ENCODE peak calls at places on chromosomes 5 and 9, in eight cellular contexts. R is ELR; D is substantia nigra; W is fibroblast of the conjunctiva; I is ureter; P is activated CD4-positive, alpha-beta T cell treated with anti-CD3 and anti-CD28 coated beads, Interleukin-2, amount 50 U/mL, for 4 hours; N is T-helper 1 cell; S is activated CD8-positive, alpha-beta memory T cell treated with anti-CD3 and anti-CD28 coated beads, Interleukin-2, amount 50 U/mL, for 48 hours. L is an unnamed sample.

GRCh38 chr5:58925627-58926545 is 343.0 kb downstream of the RAB3C start:
- DNase-seq in W (no peak), S (no peak), P (no peak), D (peak), N (no peak), I (no peak), R (no peak), L (no peak)

GRCh38 chr9:21239917-21240316 is at the start of gene IFNA14:
- DNase-seq in R (no peak), S (no peak), P (no peak), W (no peak), D (no peak), I (no peak), N (no peak), L (no peak)

GRCh38 chr5:149871471-149871870 is 73.1 kb downstream of the PDE6A start:
- DNase-seq in I (no peak), R (no peak), W (no peak), N (no peak), D (no peak), P (no peak), S (no peak), L (no peak)

GRCh38 chr5:16864566-16864965 is 71.5 kb downstream of the MYO10 start:
- DNase-seq in W (no peak), P (no peak), S (no peak), I (no peak), N (no peak), D (no peak), R (no peak), L (no peak)

GRCh38 chr9:93156475-93157008 is 22.5 kb upstream of the NINJ1 start:
- DNase-seq in D (no peak), S (peak), I (no peak), N (no peak), W (no peak), R (no peak), P (no peak), L (no peak)

GRCh38 chr9:124776952-124777645 is at the start of gene OLFML2A:
- DNase-seq in W (no peak), D (no peak), P (no peak), R (peak), S (peak), I (no peak), N (peak), L (no peak)

GRCh38 chr5:157877821-157878220 is 18.9 kb upstream of the CLINT1 start:
- DNase-seq in P (no peak), S (no peak), I (no peak), R (no peak), D (no peak), N (no peak), W (peak), L (no peak)

GRCh38 chr5:59042201-59042600 is 459.3 kb downstream of the RAB3C start:
- DNase-seq in I (no peak), N (no peak), W (no peak), S (no peak), D (no peak), R (peak), P (no peak), L (no peak)

GRCh38 chr5:93929146-93929545 is 187.7 kb upstream of the POU5F2 start:
- DNase-seq in I (no peak), W (no peak), P (no peak), R (no peak), S (no peak), D (no peak), N (no peak), L (no peak)

GRCh38 chr5:14415516-14416074 is 166.0 kb upstream of the OTULINL start:
- DNase-seq in R (no peak), W (no peak), I (no peak), D (no peak), S (no peak), N (no peak), P (no peak), L (no peak)

GRCh38 chr5:9149988-9150387 is 395.9 kb downstream of the SEMA5A start:
- DNase-seq in S (no peak), N (no peak), D (no peak), W (no peak), R (peak), P (no peak), I (no peak), L (no peak)

GRCh38 chr5:120463991-120464626 is at the start of gene PRR16:
- DNase-seq in P (no peak), W (no peak), S (peak), R (peak), D (peak), N (no peak), I (peak), L (peak)